ENCODE peak calls at places on chromosomes 16 and 17, in five cellular contexts. A, Z, D, T and V are unnamed samples.

GRCh38 chr16:58040945-58041627 is 15.5 kb downstream of the MMP15 start:
- DNase-seq in T (no peak), D (no peak), A (no peak), Z (no peak), V (no peak)

GRCh38 chr16:67968440-67969285 is at the start of gene SLC12A4:
- DNase-seq in D (peak; percentile 62), A (peak; percentile 70), Z (peak; percentile 84), T (peak; percentile 94), V (peak; percentile 81)

GRCh38 chr16:89256651-89257254 is 39.2 kb downstream of the ZNF778 start:
- DNase-seq in A (peak; percentile 40), D (peak; percentile 35), T (peak; percentile 88), Z (peak; percentile 67), V (peak; percentile 63)

GRCh38 chr17:16997514-16998429 is 25.9 kb upstream of the TNFRSF13B start:
- DNase-seq in Z (no peak), A (no peak), T (peak; percentile 59), D (no peak), V (no peak)

GRCh38 chr16:80710918-80711317 is 93.5 kb downstream of the CDYL2 start:
- DNase-seq in D (no peak), T (no peak), A (no peak), Z (no peak), V (no peak)

GRCh38 chr17:53462393-53462811 is 360.3 kb upstream of the KIF2B start:
- DNase-seq in T (no peak), D (no peak), Z (no peak), A (peak; percentile 31), V (no peak)

GRCh38 chr17:80431246-80432195 is 16.6 kb downstream of the ENDOV start:
- DNase-seq in T (no peak), Z (no peak), D (no peak), A (no peak), V (no peak)

GRCh38 chr17:1883536-1883935 is 53.7 kb downstream of the RPA1 start:
- DNase-seq in D (no peak), T (no peak), Z (no peak), A (no peak), V (no peak)